ENCODE peak calls at places on chromosome 2, in five cellular contexts. O, H, R, M and B are unnamed samples.

GRCh38 chr2:127052068-127052770 is 54.7 kb downstream of the BIN1 start:
- DNase-seq in O (no peak), H (no peak), R (no peak), M (no peak), B (no peak)

GRCh38 chr2:108911807-108912628 is 77.0 kb downstream of the EDAR start:
- DNase-seq in O (no peak), H (no peak), R (no peak), M (no peak), B (peak)

GRCh38 chr2:137969876-137970275 is 5.6 kb downstream of the HNMT start:
- DNase-seq in O (no peak), H (no peak), R (no peak), M (no peak), B (no peak)

GRCh38 chr2:202780514-202781021 is 91.0 kb downstream of the ICA1L start:
- DNase-seq in O (peak), H (no peak), R (no peak), M (peak), B (no peak)

GRCh38 chr2:240431276-240431662 is 4.2 kb upstream of the GPC1 start:
- DNase-seq in O (no peak), H (no peak), R (no peak), M (no peak), B (peak)

GRCh38 chr2:6576312-6576711 is 289.4 kb downstream of the CMPK2 start:
- DNase-seq in O (peak), H (no peak), R (no peak), M (peak), B (no peak)

GRCh38 chr2:161373939-161374338 is 42.2 kb upstream of the TBR1 start:
- DNase-seq in O (peak), H (peak), R (no peak), M (peak), B (no peak)

GRCh38 chr2:3194828-3195227 is 182.8 kb downstream of the EIPR1 start:
- DNase-seq in O (no peak), H (no peak), R (no peak), M (no peak), B (no peak)

GRCh38 chr2:78977661-78978145 is 47.8 kb upstream of the REG3G start:
- DNase-seq in O (no peak), H (no peak), R (no peak), M (no peak), B (no peak)

GRCh38 chr2:106284255-106284654 is 90.2 kb upstream of the UXS1 start:
- DNase-seq in O (no peak), H (no peak), R (no peak), M (no peak), B (peak)

DNA sequence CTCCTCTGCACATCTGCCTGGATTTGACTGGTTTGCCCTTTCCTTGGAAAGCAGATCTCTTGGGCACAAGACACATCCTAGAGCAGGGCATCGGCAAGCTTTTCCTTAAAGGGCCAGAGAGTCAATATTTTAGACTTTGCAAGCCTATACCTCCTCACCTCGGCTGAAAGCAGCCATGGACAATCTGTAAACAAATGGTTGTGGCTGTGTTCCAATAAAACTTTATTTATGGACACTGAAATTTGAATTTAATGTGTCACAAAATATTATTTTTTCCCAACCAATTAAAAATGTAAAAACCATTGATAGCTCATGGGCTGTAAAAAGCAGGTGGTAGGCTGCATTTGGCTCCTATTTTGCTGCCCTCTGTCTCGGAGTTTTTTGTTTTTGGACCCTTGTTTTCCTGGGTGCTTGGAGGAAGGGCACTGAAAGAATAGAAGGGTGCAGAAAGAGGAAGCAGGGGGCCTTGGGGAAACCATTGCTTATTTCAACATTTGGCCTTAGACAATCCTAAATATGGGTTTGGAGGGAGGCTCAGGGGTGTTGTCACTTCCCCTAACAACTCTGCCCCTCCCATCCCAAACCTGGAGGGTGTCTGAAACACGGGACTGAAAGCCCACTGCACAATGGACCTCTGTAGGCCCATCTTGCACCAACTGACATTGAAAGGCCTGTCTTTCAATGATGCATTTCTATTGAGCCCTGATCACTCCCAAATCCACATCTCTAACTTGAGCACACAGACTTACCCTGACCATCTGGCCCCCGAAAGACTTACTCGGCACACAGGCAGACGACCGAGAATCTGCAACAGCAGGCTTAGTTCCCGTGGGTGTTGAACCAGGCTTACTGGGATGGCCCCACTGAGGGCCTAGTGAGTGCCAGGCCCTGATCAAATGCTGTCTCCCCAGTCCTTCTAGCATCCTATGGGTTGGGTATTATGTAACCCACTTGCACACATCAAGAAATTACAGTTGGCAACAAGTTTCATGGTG is 7.1 kb upstream of the ZFP36L2 start:
- DNase-seq in O (no peak), H (no peak), R (no peak), M (no peak), B (no peak)
- H3K9ac ChIP-seq in O (no peak), H (no peak), R (no peak), M (no peak), B (no peak)

GRCh38 chr2:72998724-72999123 is 72.8 kb downstream of the SFXN5 start:
- DNase-seq in O (no peak), H (no peak), R (no peak), M (no peak), B (no peak)

GRCh38 chr2:72998234-72998651 is 73.3 kb downstream of the SFXN5 start:
- DNase-seq in O (no peak), H (no peak), R (no peak), M (no peak), B (no peak)

GRCh38 chr2:72999729-73000725 is 71.5 kb downstream of the SFXN5 start:
- DNase-seq in O (peak), H (no peak), R (no peak), M (peak), B (peak)

GRCh38 chr2:73003027-73003426 is 68.5 kb downstream of the SFXN5 start:
- DNase-seq in O (no peak), H (no peak), R (no peak), M (no peak), B (no peak)

DNA sequence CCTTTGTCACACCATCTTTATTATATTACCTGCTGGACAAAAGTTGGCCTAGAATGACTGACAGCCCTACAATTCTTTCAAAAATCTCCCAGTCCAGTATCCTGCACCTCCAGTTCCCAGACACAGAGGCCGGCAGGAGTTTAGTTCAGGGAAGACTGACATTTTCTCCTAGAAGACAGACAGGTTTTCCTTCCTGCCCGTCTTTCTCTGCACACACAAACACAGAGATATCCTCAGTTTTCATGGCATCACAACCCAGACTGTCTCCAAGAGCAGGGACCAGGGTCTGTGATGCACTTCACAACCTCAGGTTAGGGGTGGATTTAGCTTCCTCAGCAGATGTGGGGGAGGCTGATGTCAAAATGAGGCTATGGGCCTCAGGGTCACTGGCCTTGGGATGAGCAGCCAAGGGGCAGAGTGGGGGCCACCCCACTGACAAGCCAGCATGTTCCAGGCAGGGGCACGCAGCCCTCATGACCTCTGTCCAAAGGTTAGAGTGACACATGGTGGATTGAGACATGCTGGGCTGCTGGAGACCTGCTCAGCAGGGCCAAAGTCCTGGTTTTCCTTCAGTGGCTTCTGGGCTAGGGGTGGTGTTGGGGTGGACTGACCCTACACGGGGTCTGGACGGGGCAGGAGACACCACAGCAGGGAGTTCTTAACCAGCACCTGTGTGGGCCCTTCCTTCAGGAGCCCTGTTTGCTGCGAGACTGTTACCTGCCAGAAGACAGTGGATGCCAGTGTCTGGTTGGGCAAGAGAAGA is 70.5 kb downstream of the SFXN5 start:
- DNase-seq in O (no peak), H (no peak), R (peak), M (no peak), B (peak)
- H3K9ac ChIP-seq in O (no peak), H (no peak), R (peak), M (no peak), B (no peak)

GRCh38 chr2:85887566-85888019 is 1.2 kb downstream of the ST3GAL5 start:
- DNase-seq in O (peak), H (peak), R (no peak), M (peak), B (peak)

GRCh38 chr2:85888020-85888744 is 608 bp downstream of the ST3GAL5 start:
- DNase-seq in O (peak), H (peak), R (no peak), M (no peak), B (peak)

GRCh38 chr2:85888745-85889647 is at the start of gene ST3GAL5:
- DNase-seq in O (peak), H (peak), R (peak), M (peak), B (peak)

GRCh38 chr2:85886585-85886984 is 2.2 kb downstream of the ST3GAL5 start:
- DNase-seq in O (peak), H (no peak), R (no peak), M (peak), B (no peak)

DNA sequence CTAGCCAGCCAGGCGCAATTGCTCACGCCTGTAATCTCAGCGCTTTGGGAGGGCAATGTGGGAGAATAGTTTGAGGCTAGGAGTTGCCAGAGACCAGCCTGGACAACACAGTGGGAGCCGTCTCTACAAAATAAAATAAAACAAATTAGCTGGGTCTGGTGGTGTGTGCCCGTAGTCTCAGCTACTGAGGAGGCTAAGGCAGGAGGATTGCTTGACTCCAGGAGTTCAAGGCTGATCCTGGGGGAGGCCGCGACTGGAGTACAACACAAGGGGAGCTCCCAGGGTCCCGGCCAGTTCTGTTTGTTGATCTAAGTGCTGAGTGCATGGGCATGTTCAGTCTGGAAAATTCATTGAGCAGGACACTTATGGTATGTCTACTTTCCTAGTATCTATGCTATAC is 2.6 kb downstream of the ST3GAL5 start:
- DNase-seq in O (no peak), H (no peak), R (no peak), M (no peak), B (no peak)
- H3K9ac ChIP-seq in O (peak), H (no peak), R (no peak), M (no peak), B (no peak)

GRCh38 chr2:20074901-20075300 is 23.5 kb upstream of the LAPTM4A start:
- DNase-seq in O (no peak), H (no peak), R (no peak), M (no peak), B (no peak)

GRCh38 chr2:20071397-20072383 is 20.3 kb upstream of the LAPTM4A start:
- DNase-seq in O (peak), H (peak), R (peak), M (peak), B (peak)

GRCh38 chr2:20073462-20073861 is 22.0 kb upstream of the LAPTM4A start:
- DNase-seq in O (peak), H (no peak), R (no peak), M (peak), B (no peak)

GRCh38 chr2:20074001-20074648 is 22.7 kb upstream of the LAPTM4A start:
- DNase-seq in O (no peak), H (peak), R (no peak), M (no peak), B (no peak)

GRCh38 chr2:20072436-20073158 is 21.2 kb upstream of the LAPTM4A start:
- DNase-seq in O (no peak), H (no peak), R (no peak), M (no peak), B (no peak)
- H3K9ac ChIP-seq in O (peak), H (no peak), R (peak), M (peak), B (no peak)

DNA sequence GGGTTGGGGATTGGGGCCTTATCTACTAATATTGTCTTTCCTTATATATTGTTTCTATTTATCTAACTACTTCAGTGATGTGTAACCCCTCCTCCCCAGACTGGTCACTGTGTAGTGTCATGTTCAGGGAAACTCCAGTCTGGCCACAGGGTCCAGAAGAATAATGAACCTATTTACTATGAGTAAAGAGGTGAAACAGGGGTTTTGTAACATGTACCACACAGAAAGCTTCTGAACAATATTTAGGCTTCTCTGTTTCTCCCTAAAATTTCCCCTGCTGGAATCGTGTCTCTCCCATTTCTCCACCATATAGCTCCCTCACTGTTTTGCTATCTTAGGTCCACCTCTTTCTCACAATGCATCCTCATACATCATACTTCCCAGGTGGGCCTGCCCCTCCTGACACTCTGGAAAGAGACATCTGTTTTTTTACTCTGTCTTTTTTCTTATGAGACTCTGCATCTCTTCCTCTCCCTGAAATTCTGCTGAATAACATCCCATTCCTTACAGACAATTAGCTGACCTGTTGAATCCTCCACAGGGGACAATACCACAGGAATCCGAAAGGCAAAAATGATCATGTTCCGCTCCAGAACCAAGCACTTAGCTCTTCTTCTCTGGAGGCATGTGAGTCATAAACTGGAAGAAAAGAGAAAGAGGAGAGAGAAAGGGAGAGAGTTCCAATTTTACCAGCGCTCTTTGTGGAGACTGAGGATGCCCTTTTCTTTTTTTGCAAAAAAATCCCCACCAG is 154.8 kb downstream of the ZEB2 start:
- DNase-seq in O (peak), H (peak), R (no peak), M (peak), B (no peak)
- H3K9ac ChIP-seq in O (no peak), H (no peak), R (no peak), M (no peak), B (no peak)

GRCh38 chr2:65228249-65228750 is 669 bp downstream of the ACTR2 start:
- DNase-seq in O (peak), H (peak), R (peak), M (peak), B (no peak)

GRCh38 chr2:65227471-65228248 is at the start of gene ACTR2:
- DNase-seq in O (peak), H (peak), R (peak), M (peak), B (peak)

GRCh38 chr2:65231121-65231520 is 3.5 kb downstream of the ACTR2 start:
- DNase-seq in O (peak), H (no peak), R (no peak), M (peak), B (no peak)

GRCh38 chr2:65232636-65233035 is 5.0 kb downstream of the ACTR2 start:
- DNase-seq in O (peak), H (no peak), R (no peak), M (peak), B (no peak)

DNA sequence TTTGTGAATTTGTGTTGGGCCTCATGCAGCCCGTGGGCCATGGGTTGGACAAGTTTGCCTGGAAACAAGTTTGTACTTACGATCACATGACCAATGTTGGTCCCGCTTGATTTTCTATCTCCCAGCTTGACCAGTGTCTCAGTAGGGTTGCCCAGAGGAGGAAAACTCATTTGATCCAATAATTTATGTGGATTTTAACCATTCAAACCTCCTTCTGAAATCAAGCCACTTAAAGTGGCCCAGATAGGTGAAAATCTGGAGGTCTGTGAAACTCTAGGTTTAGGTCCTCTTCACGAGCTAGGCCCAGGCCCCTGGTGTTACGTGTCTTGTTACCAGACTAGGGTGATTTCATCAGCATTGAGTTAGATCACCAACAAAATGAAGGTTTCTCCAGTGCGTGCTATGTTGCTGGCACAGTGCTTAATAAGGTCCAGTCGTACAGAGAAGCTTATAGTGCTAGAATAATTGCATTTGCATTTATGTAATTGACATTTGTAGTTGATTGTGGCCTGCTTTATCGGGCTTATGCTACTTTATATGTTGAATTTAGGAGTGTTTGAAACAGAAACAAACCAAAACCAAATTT is 4.4 kb downstream of the ACTR2 start:
- DNase-seq in O (peak), H (peak), R (no peak), M (peak), B (no peak)
- H3K9ac ChIP-seq in O (peak), H (no peak), R (no peak), M (peak), B (no peak)

DNA sequence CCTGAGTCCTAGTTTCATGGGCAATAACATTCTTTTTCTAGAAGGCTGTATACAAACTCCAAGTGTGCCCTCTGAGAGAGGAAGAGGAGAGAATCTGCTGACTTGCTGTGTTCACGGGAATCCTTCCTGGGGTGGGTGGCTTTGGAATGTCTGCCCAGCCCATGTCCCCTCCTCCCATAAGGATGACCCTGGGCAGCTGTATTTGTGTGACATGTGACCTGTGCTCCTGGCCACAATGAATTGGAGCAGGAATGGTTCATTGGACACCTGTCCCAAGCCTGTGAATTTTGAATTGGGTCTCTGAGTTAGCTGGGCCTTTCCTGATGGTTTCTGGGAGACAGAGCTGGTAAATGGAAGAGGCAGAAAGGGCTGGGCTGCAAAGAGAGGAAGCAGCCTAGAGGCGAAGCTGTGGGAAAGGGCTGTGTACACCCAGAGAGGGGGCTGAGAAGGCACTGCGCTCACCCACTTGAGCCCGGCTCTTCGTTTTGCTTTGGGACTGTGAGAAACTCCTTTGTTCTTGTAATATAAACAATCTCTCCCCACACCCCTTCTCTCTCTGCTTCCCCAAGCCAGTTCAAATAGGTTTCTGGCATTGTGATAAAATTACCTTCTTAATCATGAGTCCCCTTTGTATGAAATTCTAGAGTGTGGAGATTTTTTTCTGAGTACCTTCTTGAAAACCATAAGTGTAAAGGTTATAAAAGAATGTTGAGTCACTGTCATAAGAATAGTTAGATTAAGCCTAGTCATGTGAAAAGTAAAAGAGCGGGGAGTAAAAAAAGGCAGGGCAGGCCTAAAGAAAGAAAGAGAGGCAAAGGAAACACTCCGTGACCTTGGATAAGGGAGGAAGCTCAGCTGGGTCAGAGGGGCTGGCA is 49.8 kb downstream of the SLC4A5 start:
- DNase-seq in O (no peak), H (no peak), R (no peak), M (peak), B (no peak)
- H3K9ac ChIP-seq in O (no peak), H (no peak), R (no peak), M (no peak), B (no peak)